ENCODE peak calls at places on chromosome 16, in four cellular contexts. L is mesothelial cell of epicardium, Z is neural progenitor cell, H is OCI-LY7. J is an unnamed sample.

GRCh38 chr16:52436646-52437645 is 110.0 kb downstream of the TOX3 start:
- DNase-seq in Z (no peak), L (no peak), H (no peak), J (no peak)

GRCh38 chr16:73058221-73058615 is 10.3 kb upstream of the ZFHX3 start:
- DNase-seq in L (peak), Z (no peak), H (peak), J (no peak)

GRCh38 chr16:50604610-50605009 is 56.4 kb downstream of the NKD1 start:
- DNase-seq in Z (no peak), L (no peak), H (no peak), J (no peak)

GRCh38 chr16:86680137-86680536 is 101.8 kb downstream of the FOXL1 start:
- DNase-seq in H (no peak), Z (no peak), L (no peak), J (no peak)

GRCh38 chr16:2770057-2770780 is 6.9 kb downstream of the ELOB start:
- DNase-seq in L (no peak), H (no peak), Z (no peak), J (no peak)

GRCh38 chr16:73066927-73067670 is 19.2 kb upstream of the ZFHX3 start:
- DNase-seq in H (no peak), Z (peak), L (no peak), J (no peak)

GRCh38 chr16:56965939-56966515 is 4.3 kb downstream of the CETP start:
- DNase-seq in H (no peak), Z (no peak), L (no peak), J (no peak)

GRCh38 chr16:57049678-57050077 is 42.7 kb upstream of the CPNE2 start:
- DNase-seq in L (no peak), Z (no peak), H (peak), J (no peak)

GRCh38 chr16:15404792-15405191 is 9.2 kb downstream of the MPV17L start:
- DNase-seq in L (no peak), Z (no peak), H (no peak), J (no peak)

GRCh38 chr16:55569025-55569424 is 2.5 kb downstream of the CAPNS2 start:
- DNase-seq in H (no peak), Z (no peak), L (no peak), J (no peak)

GRCh38 chr16:2063861-2064260 is 16.1 kb downstream of the TSC2 start:
- DNase-seq in H (no peak), L (no peak), Z (no peak), J (no peak)

GRCh38 chr16:24508614-24509013 is 30.8 kb upstream of the RBBP6 start:
- DNase-seq in L (no peak), Z (no peak), H (no peak), J (no peak)

GRCh38 chr16:68357521-68357922 is 46.7 kb downstream of the PRMT7 start:
- DNase-seq in Z (no peak), H (no peak), L (no peak), J (no peak)

GRCh38 chr16:64138621-64139020 is 983.2 kb downstream of the CDH11 start:
- DNase-seq in L (no peak), H (no peak), Z (no peak), J (no peak)

GRCh38 chr16:64150193-64150592 is 971.7 kb downstream of the CDH11 start:
- DNase-seq in Z (no peak), L (no peak), H (no peak), J (no peak)

GRCh38 chr16:64147941-64148340 is 973.9 kb downstream of the CDH11 start:
- DNase-seq in Z (no peak), H (no peak), L (no peak), J (no peak)

GRCh38 chr16:64144612-64145011 is 977.3 kb downstream of the CDH11 start:
- DNase-seq in Z (no peak), H (no peak), L (no peak), J (no peak)
- TF ChIP-seq CTCF in Z (no peak), H (no peak), L (no peak), J (no peak)

GRCh38 chr16:89505204-89506112 is 2.7 kb upstream of the SPG7 start:
- DNase-seq in L (no peak), Z (no peak), H (peak), J (peak)
- TF ChIP-seq CTCF in L (no peak), Z (no peak), H (no peak), J (no peak)

GRCh38 chr16:894841-895240 is 75.9 kb downstream of the LMF1 start:
- DNase-seq in Z (no peak), L (no peak), H (no peak), J (no peak)
- TF ChIP-seq CTCF in Z (peak), L (no peak), H (peak), J (no peak)

DNA sequence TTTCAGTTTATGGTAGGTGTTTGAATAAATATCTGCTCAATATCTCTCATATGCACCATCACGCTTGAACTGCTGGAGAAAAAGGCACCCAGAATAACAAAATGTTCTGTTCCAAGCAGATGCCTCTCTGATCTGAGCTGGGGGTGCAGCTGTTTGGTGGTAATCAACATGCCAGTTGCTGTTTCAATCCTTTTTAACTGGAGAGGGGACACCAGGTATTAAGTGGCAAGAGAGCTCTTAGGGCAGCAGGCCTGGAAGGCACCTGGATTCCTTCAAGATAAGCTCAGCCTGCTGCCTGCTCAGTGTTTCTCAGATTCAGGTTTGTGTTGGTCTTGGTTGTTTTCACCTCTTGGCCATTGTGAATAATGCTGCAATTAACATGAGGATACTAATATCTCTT is 27.2 kb upstream of the VAT1L start:
- DNase-seq in Z (no peak), L (no peak), H (no peak), J (no peak)
- TF ChIP-seq CTCF in Z (no peak), L (no peak), H (no peak), J (no peak)

J was measured in CD4-positive, alpha-beta T cell.